ENCODE peak calls at places on chromosomes 5 and 9, in ten cellular contexts. T, Y, O, I, S, D, F, J, C and A are unnamed samples.

GRCh38 chr5:172491481-172491880 is 37.2 kb upstream of the SH3PXD2B start:
- DNase-seq in T (peak), Y (no peak), O (no peak), I (no peak), S (no peak), D (no peak), F (no peak), J (no peak), C (no peak), A (no peak)

GRCh38 chr9:87635656-87636501 is 90.0 kb upstream of the CTSL start:
- DNase-seq in T (no peak), Y (no peak), O (no peak), I (no peak), S (no peak), D (no peak), F (no peak), J (no peak), C (no peak), A (no peak)

GRCh38 chr9:504921-505821 is 290.5 kb downstream of the DOCK8 start:
- DNase-seq in T (no peak), Y (peak), O (no peak), I (peak), S (peak), D (peak), F (peak), J (no peak), C (peak), A (no peak)

GRCh38 chr9:34010979-34011378 is 37.7 kb downstream of the UBAP2 start:
- DNase-seq in T (no peak), Y (no peak), O (peak), I (no peak), S (no peak), D (peak), F (no peak), J (no peak), C (peak), A (no peak)

GRCh38 chr5:153782589-153783238 is 256.0 kb downstream of the FAM114A2 start:
- DNase-seq in T (no peak), Y (no peak), O (peak), I (no peak), S (no peak), D (peak), F (no peak), J (peak), C (peak), A (no peak)

GRCh38 chr9:99811598-99812383 is 9.9 kb upstream of the NR4A3 start:
- DNase-seq in T (no peak), Y (no peak), O (no peak), I (no peak), S (no peak), D (no peak), F (no peak), J (no peak), C (no peak), A (no peak)

GRCh38 chr5:137743031-137743640 is 7.2 kb upstream of the KLHL3 start:
- DNase-seq in T (peak), Y (no peak), O (peak), I (peak), S (peak), D (peak), F (peak), J (peak), C (peak), A (peak)

GRCh38 chr9:130549093-130549735 is 30.2 kb upstream of the FUBP3 start:
- DNase-seq in T (no peak), Y (no peak), O (peak), I (no peak), S (no peak), D (no peak), F (no peak), J (no peak), C (no peak), A (no peak)

GRCh38 chr5:29114331-29114768 is 2076.0 kb upstream of the CDH9 start:
- DNase-seq in T (no peak), Y (no peak), O (no peak), I (no peak), S (no peak), D (no peak), F (no peak), J (no peak), C (no peak), A (no peak)

GRCh38 chr9:134099123-134099761 is 31.4 kb upstream of the BRD3 start:
- DNase-seq in T (peak), Y (no peak), O (peak), I (no peak), S (no peak), D (peak), F (no peak), J (peak), C (peak), A (peak)

GRCh38 chr5:73215891-73216610 is 43.1 kb downstream of the TMEM174 start:
- DNase-seq in T (peak), Y (peak), O (peak), I (peak), S (peak), D (peak), F (peak), J (peak), C (peak), A (no peak)

GRCh38 chr5:30099634-30100033 is 1093.9 kb upstream of the CDH6 start:
- DNase-seq in T (no peak), Y (no peak), O (peak), I (no peak), S (no peak), D (no peak), F (no peak), J (no peak), C (peak), A (no peak)

GRCh38 chr9:136059851-136060670 is 35.0 kb downstream of the NACC2 start:
- DNase-seq in T (no peak), Y (peak), O (peak), I (no peak), S (no peak), D (no peak), F (no peak), J (peak), C (peak), A (no peak)

GRCh38 chr9:132671620-132672412 is 1.6 kb downstream of the GTF3C4 start:
- DNase-seq in T (no peak), Y (no peak), O (peak), I (no peak), S (no peak), D (peak), F (no peak), J (peak), C (no peak), A (no peak)

GRCh38 chr5:68962632-68963484 is 131.0 kb upstream of the SLC30A5 start:
- DNase-seq in T (peak), Y (peak), O (peak), I (peak), S (peak), D (peak), F (peak), J (peak), C (peak), A (no peak)

GRCh38 chr9:970310-971002 is 6.0 kb upstream of the DMRT3 start:
- DNase-seq in T (no peak), Y (no peak), O (no peak), I (no peak), S (no peak), D (no peak), F (no peak), J (no peak), C (no peak), A (no peak)

GRCh38 chr5:53110156-53110555 is 599 bp upstream of the MOCS2 start:
- DNase-seq in T (peak), Y (no peak), O (no peak), I (no peak), S (no peak), D (no peak), F (no peak), J (no peak), C (no peak), A (no peak)

GRCh38 chr9:137460363-137461315 is 1.5 kb upstream of the NSMF start:
- DNase-seq in T (no peak), Y (no peak), O (no peak), I (peak), S (no peak), D (no peak), F (no peak), J (no peak), C (no peak), A (no peak)

GRCh38 chr9:2764371-2764770 is 47.1 kb downstream of the KCNV2 start:
- DNase-seq in T (no peak), Y (no peak), O (no peak), I (no peak), S (no peak), D (no peak), F (no peak), J (no peak), C (peak), A (no peak)

GRCh38 chr9:11319477-11320060 is 706.8 kb upstream of the PTPRD start:
- DNase-seq in T (no peak), Y (no peak), O (peak), I (no peak), S (no peak), D (peak), F (no peak), J (no peak), C (peak), A (no peak)

GRCh38 chr9:134944351-134944802 is 26.7 kb upstream of the FCN1 start:
- DNase-seq in T (no peak), Y (no peak), O (no peak), I (peak), S (no peak), D (no peak), F (no peak), J (no peak), C (peak), A (no peak)

GRCh38 chr9:137479315-137479861 is 20.3 kb upstream of the NSMF start:
- DNase-seq in T (no peak), Y (no peak), O (no peak), I (no peak), S (no peak), D (peak), F (no peak), J (peak), C (peak), A (no peak)

GRCh38 chr9:93859431-93860215 is 95.5 kb downstream of the BARX1 start:
- DNase-seq in T (no peak), Y (no peak), O (no peak), I (no peak), S (no peak), D (no peak), F (no peak), J (no peak), C (no peak), A (no peak)

GRCh38 chr5:143019614-143020515 is 249.7 kb downstream of the ARHGAP26 start:
- DNase-seq in T (no peak), Y (no peak), O (no peak), I (no peak), S (no peak), D (no peak), F (no peak), J (no peak), C (peak), A (no peak)

GRCh38 chr9:99445377-99445891 is 223.4 kb downstream of the SEC61B start:
- DNase-seq in T (no peak), Y (peak), O (peak), I (no peak), S (no peak), D (peak), F (no peak), J (peak), C (peak), A (no peak)

GRCh38 chr9:134502261-134503211 is 139.1 kb upstream of the COL5A1 start:
- DNase-seq in T (peak), Y (peak), O (peak), I (peak), S (no peak), D (peak), F (no peak), J (peak), C (peak), A (no peak)

GRCh38 chr5:33840927-33841547 is 50.8 kb downstream of the ADAMTS12 start:
- DNase-seq in T (no peak), Y (no peak), O (no peak), I (no peak), S (no peak), D (no peak), F (no peak), J (no peak), C (no peak), A (no peak)

GRCh38 chr5:113608113-113608551 is 94.6 kb downstream of the YTHDC2 start:
- DNase-seq in T (no peak), Y (no peak), O (peak), I (no peak), S (no peak), D (peak), F (no peak), J (no peak), C (no peak), A (no peak)

GRCh38 chr5:149133795-149134777 is 7.2 kb upstream of the ABLIM3 start:
- DNase-seq in T (no peak), Y (peak), O (peak), I (no peak), S (no peak), D (peak), F (no peak), J (peak), C (peak), A (no peak)

GRCh38 chr5:166062719-166063118 is 2228.7 kb upstream of the WWC1 start:
- DNase-seq in T (no peak), Y (no peak), O (no peak), I (no peak), S (no peak), D (no peak), F (no peak), J (no peak), C (no peak), A (peak)

GRCh38 chr5:62592558-62592957 is 13.9 kb downstream of the LRRC70 start:
- DNase-seq in T (no peak), Y (no peak), O (peak), I (no peak), S (no peak), D (no peak), F (no peak), J (no peak), C (no peak), A (no peak)

GRCh38 chr9:77933976-77934375 is 97.6 kb downstream of the GNAQ start:
- DNase-seq in T (no peak), Y (no peak), O (no peak), I (no peak), S (no peak), D (no peak), F (no peak), J (no peak), C (no peak), A (no peak)

GRCh38 chr5:180209137-180209581 is at the start of gene RASGEF1C:
- DNase-seq in T (peak), Y (peak), O (peak), I (peak), S (peak), D (peak), F (peak), J (no peak), C (peak), A (no peak)

GRCh38 chr9:109372246-109372645 is 51.4 kb upstream of the EPB41L4B start:
- DNase-seq in T (no peak), Y (no peak), O (no peak), I (no peak), S (no peak), D (no peak), F (no peak), J (no peak), C (no peak), A (no peak)

GRCh38 chr5:154395407-154396106 is 50.2 kb upstream of the SAP30L start:
- DNase-seq in T (peak), Y (no peak), O (peak), I (no peak), S (no peak), D (peak), F (no peak), J (no peak), C (peak), A (no peak)

GRCh38 chr5:77356740-77357139 is 135.4 kb downstream of the WDR41 start:
- DNase-seq in T (no peak), Y (no peak), O (peak), I (no peak), S (no peak), D (peak), F (no peak), J (peak), C (peak), A (peak)

GRCh38 chr5:45521067-45521466 is 175.1 kb downstream of the HCN1 start:
- DNase-seq in T (peak), Y (no peak), O (no peak), I (no peak), S (peak), D (no peak), F (peak), J (no peak), C (peak), A (peak)

DNA sequence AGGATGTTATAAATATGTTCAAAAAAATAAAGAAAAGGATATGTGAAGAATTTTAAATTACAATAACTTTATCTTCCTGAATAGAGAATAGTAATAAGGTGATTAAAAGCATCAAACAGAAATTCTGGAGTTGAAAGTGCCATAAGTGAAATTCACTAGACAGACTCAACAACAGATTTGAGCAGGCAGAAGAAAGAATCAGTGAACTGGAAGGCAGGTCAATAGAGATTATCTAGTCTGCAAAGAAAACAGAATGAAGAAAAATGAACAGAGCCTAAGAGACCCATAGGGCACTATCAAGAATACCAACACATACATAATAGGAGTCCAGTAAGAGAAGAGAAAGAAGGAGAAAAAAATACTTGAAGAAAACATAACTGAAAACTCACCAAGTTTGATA is 162.1 kb downstream of the ROR2 start:
- DNase-seq in T (no peak), Y (no peak), O (no peak), I (no peak), S (no peak), D (no peak), F (no peak), J (no peak), C (no peak), A (no peak)
- TF ChIP-seq CTCF in T (no peak), Y (no peak), O (no peak), I (no peak), S (no peak), D (no peak), F (no peak), J (no peak), C (no peak), A (no peak)

DNA sequence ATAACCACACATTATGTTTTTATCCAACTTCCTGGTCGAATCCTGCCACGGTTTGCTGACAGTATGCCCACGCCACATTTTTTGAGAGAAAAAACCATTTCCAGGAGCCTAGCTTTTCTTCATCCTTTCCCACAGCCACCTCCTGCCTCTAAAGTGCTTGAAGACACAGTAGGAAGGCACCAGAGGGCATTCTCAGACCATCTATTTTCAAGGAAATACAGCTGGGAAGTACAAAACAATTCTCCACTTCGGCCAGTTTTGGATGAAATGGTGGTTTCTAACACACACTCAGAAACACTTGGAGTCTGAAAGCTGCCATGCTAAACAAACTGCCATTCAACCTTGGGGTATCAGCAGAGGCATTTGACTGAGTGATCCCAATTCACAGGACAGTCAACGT is 86.3 kb upstream of the RPS23 start:
- DNase-seq in T (no peak), Y (no peak), O (peak), I (no peak), S (no peak), D (peak), F (no peak), J (peak), C (peak), A (no peak)
- TF ChIP-seq CTCF in T (peak), Y (peak), O (peak), I (no peak), S (peak), D (peak), F (peak), J (peak), C (peak), A (peak)

GRCh38 chr5:84273517-84273883 is 111.2 kb downstream of the EDIL3 start:
- DNase-seq in T (no peak), Y (no peak), O (no peak), I (no peak), S (no peak), D (no peak), F (no peak), J (no peak), C (no peak), A (no peak)

GRCh38 chr5:84275609-84276008 is 109.1 kb downstream of the EDIL3 start:
- DNase-seq in T (no peak), Y (no peak), O (no peak), I (no peak), S (no peak), D (no peak), F (no peak), J (no peak), C (no peak), A (no peak)

GRCh38 chr5:84272776-84273516 is 111.7 kb downstream of the EDIL3 start:
- DNase-seq in T (no peak), Y (no peak), O (peak), I (no peak), S (no peak), D (no peak), F (no peak), J (no peak), C (peak), A (no peak)

DNA sequence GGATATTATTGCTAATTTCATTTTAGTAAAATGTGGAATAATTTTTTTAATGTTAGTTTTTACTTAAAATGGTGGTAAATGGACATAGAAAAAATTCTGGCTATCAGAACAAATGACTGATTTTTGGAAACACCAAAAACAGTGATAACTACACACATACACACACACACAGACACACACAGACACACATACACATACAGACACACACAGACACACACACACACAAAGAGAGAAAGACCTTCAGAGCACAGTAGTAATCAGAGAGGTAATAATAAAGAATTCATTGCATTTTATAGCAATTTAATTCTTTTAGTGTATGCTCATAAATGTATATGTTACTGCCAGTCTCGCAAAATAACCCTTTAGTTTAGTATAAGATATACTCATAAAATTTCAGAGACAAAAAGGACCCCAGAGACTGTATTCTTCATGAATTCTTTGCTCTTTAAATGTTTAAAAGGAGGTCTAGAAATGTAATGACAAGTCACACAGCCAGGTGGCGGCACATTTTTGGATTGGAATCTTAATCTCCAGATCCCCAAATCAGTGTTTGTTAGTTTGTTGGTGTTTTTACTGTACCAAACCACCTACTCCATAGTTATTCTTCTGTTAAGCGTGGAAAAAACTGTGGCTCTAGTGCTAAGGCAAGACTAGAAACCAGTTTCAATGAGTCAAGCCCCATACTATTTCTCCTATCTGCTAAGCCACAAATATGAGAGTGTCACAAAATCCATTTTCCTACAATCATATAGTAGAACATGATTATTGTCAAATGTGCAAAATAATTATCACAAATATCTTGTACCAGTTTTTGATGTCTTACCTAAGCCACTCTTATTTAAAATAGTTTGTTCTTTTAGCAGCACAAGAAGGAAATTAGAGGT is 109.9 kb downstream of the EDIL3 start:
- DNase-seq in T (peak), Y (peak), O (peak), I (no peak), S (peak), D (peak), F (no peak), J (no peak), C (peak), A (no peak)
- TF ChIP-seq CTCF in T (peak), Y (peak), O (peak), I (no peak), S (peak), D (peak), F (peak), J (peak), C (peak), A (peak)

GRCh38 chr5:93831449-93831848 is 90.0 kb upstream of the POU5F2 start:
- DNase-seq in T (no peak), Y (no peak), O (peak), I (no peak), S (no peak), D (peak), F (no peak), J (peak), C (peak), A (no peak)
- TF ChIP-seq CTCF in T (no peak), Y (no peak), O (no peak), I (no peak), S (no peak), D (no peak), F (no peak), J (no peak), C (no peak), A (no peak)